ENCODE peak calls at places on chromosomes 1 and 21, in seven cellular contexts. K is AG04450; J is H4; I is NCI-H748 treated with DMSO at 0.1 percent for 48 hours; Y is stimulated activated CD4-positive, alpha-beta T cell treated with anti-CD3 and anti-CD28 coated beads, Interleukin-12 subunit alpha, Interleukin-12 subunit beta, amount 100 ng/mL, for 4 hours; V is tibial artery; C is HuH-7.5. F is an unnamed sample.

GRCh38 chr1:223019236-223019635 is 123.8 kb downstream of the TLR5 start:
- DNase-seq in C (no peak), Y (no peak), J (no peak), I (no peak), V (no peak), K (no peak), F (no peak)

GRCh38 chr21:21111309-21111920 is 113.2 kb downstream of the NCAM2 start:
- DNase-seq in I (no peak), Y (no peak), K (no peak), J (no peak), C (no peak), V (no peak), F (no peak)

GRCh38 chr1:53949023-53949611 is 3.0 kb downstream of the LRRC42 start:
- DNase-seq in K (no peak), Y (no peak), V (no peak), C (no peak), I (peak; percentile 21), J (peak; percentile 53), F (no peak)

GRCh38 chr1:210259496-210259895 is 26.9 kb downstream of the SERTAD4 start:
- DNase-seq in C (no peak), J (peak; percentile 54), V (no peak), Y (no peak), I (no peak), K (peak; percentile 32), F (peak; percentile 66)

GRCh38 chr1:200969726-200970521 is 53.6 kb downstream of the KIF21B start:
- DNase-seq in J (no peak), Y (no peak), V (no peak), C (no peak), K (no peak), I (no peak), F (no peak)

GRCh38 chr1:33316601-33317000 is 4.3 kb downstream of the A3GALT2 start:
- DNase-seq in Y (no peak), J (no peak), C (no peak), K (no peak), V (no peak), I (no peak), F (no peak)

GRCh38 chr1:42380617-42381423 is at the start of gene RIMKLA:
- DNase-seq in V (no peak), Y (peak; percentile 46), I (peak; percentile 100), C (peak; percentile 72), J (no peak), K (no peak), F (no peak)

GRCh38 chr1:84350550-84350949 is 47.7 kb upstream of the DNASE2B start:
- DNase-seq in C (no peak), Y (no peak), V (no peak), J (no peak), I (no peak), K (no peak), F (no peak)

GRCh38 chr1:94276900-94277581 is 39.7 kb upstream of the ARHGAP29 start:
- DNase-seq in V (peak; percentile 24), Y (no peak), C (no peak), I (no peak), J (no peak), K (no peak), F (no peak)

GRCh38 chr1:35398739-35399138 is 130.2 kb downstream of the ZMYM4 start:
- DNase-seq in C (no peak), I (no peak), K (no peak), V (no peak), J (no peak), Y (no peak), F (no peak)

GRCh38 chr1:23727362-23727811 is 15.9 kb upstream of the ELOA start:
- DNase-seq in C (peak; percentile 39), J (peak; percentile 52), I (no peak), Y (no peak), V (peak; percentile 75), K (peak; percentile 83), F (no peak)

GRCh38 chr1:53982034-53982761 is 35.8 kb downstream of the LDLRAD1 start:
- DNase-seq in J (no peak), I (no peak), C (peak; percentile 52), Y (no peak), K (peak; percentile 10), V (no peak), F (peak; percentile 68)

GRCh38 chr1:203135636-203136305 is 8.2 kb downstream of the ADORA1 start:
- DNase-seq in Y (no peak), V (no peak), K (no peak), J (no peak), C (no peak), I (no peak), F (no peak)

GRCh38 chr1:45266151-45266801 is 59.9 kb upstream of the ZSWIM5 start:
- DNase-seq in Y (no peak), V (peak; percentile 39), C (no peak), K (peak; percentile 54), I (no peak), J (peak; percentile 93), F (peak; percentile 75)

GRCh38 chr1:9573723-9574122 is 15.0 kb upstream of the TMEM201 start:
- DNase-seq in I (no peak), J (no peak), Y (no peak), V (no peak), K (no peak), C (no peak), F (no peak)

GRCh38 chr1:61282387-61282786 is 200.0 kb downstream of the NFIA start:
- DNase-seq in Y (no peak), V (no peak), J (no peak), C (no peak), I (no peak), K (no peak), F (no peak)

F was measured in SJSA1.